ENCODE peak calls at places on chromosomes 4 and X, in seven cellular contexts. R is breast epithelium; N is GM04504; J is stimulated activated naive B cell treated with anti-CD40 and anti-IgM and Interleukin-4, amounts not matched to agents 10 μg/mL and 1 μg/mL and 100 μg/mL, for 72 hours; P is stimulated activated effector memory CD8-positive, alpha-beta T cell treated with anti-CD3 and anti-CD28 coated beads, Interleukin-12 subunit alpha, Interleukin-12 subunit beta, amount 100 ng/mL, for 72 hours; B is OCI-LY7; G is PC-9. S is an unnamed sample.

GRCh38 chr4:140947507-140947906 is 185.8 kb downstream of the RNF150 start:
- DNase-seq in R (peak), G (no peak), N (no peak), J (no peak), P (no peak), B (no peak), S (no peak)

GRCh38 chr4:83195280-83195679 is 80.8 kb upstream of the PLAC8 start:
- DNase-seq in P (no peak), G (no peak), B (no peak), R (no peak), J (no peak), N (no peak), S (no peak)

GRCh38 chr4:3074846-3075651 is 568 bp downstream of the HTT start:
- DNase-seq in R (peak), N (no peak), B (peak), J (peak), P (peak), G (peak), S (peak)

GRCh38 chr4:175951794-175952193 is 113.8 kb upstream of the WDR17 start:
- DNase-seq in P (no peak), B (no peak), R (no peak), G (no peak), N (no peak), J (no peak), S (no peak)

GRCh38 chrX:47187106-47187677 is 6.4 kb upstream of the UBA1 start:
- DNase-seq in J (no peak), P (no peak), N (no peak), B (no peak), G (no peak), R (no peak), S (no peak)

GRCh38 chr4:3452376-3452775 is 10.6 kb downstream of the HGFAC start:
- DNase-seq in N (no peak), J (no peak), G (no peak), B (no peak), R (no peak), P (no peak), S (peak)

GRCh38 chr4:149885896-149886295 is 70.3 kb upstream of the IQCM start:
- DNase-seq in N (peak), B (no peak), P (no peak), G (no peak), R (no peak), J (no peak), S (peak)

GRCh38 chrX:386768-387575 is at the start of gene PPP2R3B:
- DNase-seq in J (peak), R (peak), G (peak), P (peak), B (peak), N (peak), S (peak)

GRCh38 chr4:104795264-104795934 is 300.7 kb upstream of the CXXC4 start:
- DNase-seq in R (no peak), N (no peak), B (no peak), P (no peak), J (no peak), G (no peak), S (no peak)

GRCh38 chr4:13992975-13993495 is 365.5 kb upstream of the BOD1L1 start:
- DNase-seq in G (no peak), B (no peak), J (no peak), R (no peak), N (no peak), P (no peak), S (peak)

GRCh38 chr4:16264798-16265197 is 38.5 kb upstream of the TAPT1 start:
- DNase-seq in P (no peak), B (peak), G (no peak), N (peak), R (no peak), J (no peak), S (peak)

GRCh38 chrX:106243376-106243775 is 75.3 kb downstream of the PWWP3B start:
- DNase-seq in G (peak), P (no peak), N (no peak), R (no peak), J (no peak), B (no peak), S (no peak)

GRCh38 chrX:148517191-148517590 is 16.8 kb downstream of the AFF2 start:
- DNase-seq in P (no peak), N (no peak), G (no peak), R (no peak), B (no peak), J (no peak), S (no peak)

GRCh38 chr4:1571986-1572385 is 112.1 kb downstream of the FAM53A start:
- DNase-seq in P (no peak), G (no peak), R (no peak), J (no peak), N (no peak), B (no peak), S (no peak)

GRCh38 chr4:77921701-77922100 is 59.1 kb downstream of the MRPL1 start:
- DNase-seq in R (no peak), P (no peak), J (no peak), G (peak), N (peak), B (no peak), S (peak)

GRCh38 chr4:41095192-41095872 is 119.0 kb downstream of the APBB2 start:
- DNase-seq in J (no peak), G (no peak), N (no peak), R (no peak), B (no peak), P (no peak), S (no peak)

GRCh38 chr4:139660518-139661149 is 5.0 kb upstream of the MGST2 start:
- DNase-seq in N (no peak), J (no peak), R (no peak), B (no peak), P (no peak), G (no peak), S (no peak)

GRCh38 chr4:152643153-152644035 is 36.4 kb downstream of the TMEM154 start:
- DNase-seq in B (peak), N (no peak), P (no peak), J (peak), R (no peak), G (no peak), S (no peak)

GRCh38 chr4:2792711-2793577 is at the start of gene SH3BP2:
- DNase-seq in G (no peak), J (no peak), B (peak), N (no peak), R (peak), P (peak), S (peak)

GRCh38 chr4:140996757-140997156 is 136.5 kb downstream of the RNF150 start:
- DNase-seq in N (peak), J (no peak), B (no peak), P (no peak), R (no peak), G (no peak), S (peak)

GRCh38 chrX:1448793-1449580 is 3.7 kb downstream of the ASMTL start:
- DNase-seq in N (no peak), G (no peak), J (no peak), R (peak), P (no peak), B (no peak), S (no peak)

GRCh38 chr4:74638001-74638400 is 156.3 kb downstream of the BTC start:
- DNase-seq in R (no peak), N (no peak), P (no peak), J (no peak), G (no peak), B (no peak), S (no peak)

GRCh38 chrX:22534643-22535042 is 261.9 kb downstream of the CBLL2 start:
- DNase-seq in J (no peak), N (peak), B (no peak), R (no peak), G (no peak), P (no peak), S (peak)

GRCh38 chr4:174714393-174715211 is 114.4 kb downstream of the GLRA3 start:
- DNase-seq in G (peak), R (no peak), B (peak), P (no peak), N (peak), J (no peak), S (peak)

GRCh38 chr4:76977731-76978350 is 28.3 kb downstream of the SEPTIN11 start:
- DNase-seq in J (no peak), R (no peak), B (no peak), P (no peak), N (no peak), G (peak), S (peak)

GRCh38 chrX:18574591-18574990 is 97.3 kb downstream of the RS1 start:
- DNase-seq in B (no peak), N (peak), P (no peak), G (no peak), J (no peak), R (no peak), S (peak)

GRCh38 chrX:33725556-33726232 is 406.4 kb downstream of the FAM47A start:
- DNase-seq in R (peak), J (no peak), B (no peak), N (no peak), G (peak), P (no peak), S (peak)

S was measured in mesenchymal stem cell.